ENCODE peak calls at places on chromosomes 11 and 22, in seven cellular contexts. One of them, this sample, is unnamed.
A peak's percentile ranks its signal among the peaks of the same experiment; 100 is the strongest.

GRCh38 chr11:494761-495536 is 12.1 kb downstream of the RNH1 start:
- DNase-seq in cardiac fibroblast: no peak
- DNase-seq in stimulated activated naive CD4-positive, alpha-beta T cell: no peak
- DNase-seq in ELR: no peak
- DNase-seq in right atrium auricular region: no peak
- DNase-seq in activated CD8-positive, alpha-beta memory T cell treated with anti-CD3 and anti-CD28 coated beads, Interleukin-2, amount 50 U/mL, for 48 hours: no peak
- DNase-seq in NAMALWA: no peak
- DNase-seq in this sample: no peak

GRCh38 chr11:3155691-3156258 is 9.3 kb downstream of the OSBPL5 start:
- DNase-seq in right atrium auricular region: no peak
- DNase-seq in activated CD8-positive, alpha-beta memory T cell treated with anti-CD3 and anti-CD28 coated beads, Interleukin-2, amount 50 U/mL, for 48 hours: no peak
- DNase-seq in ELR: no peak
- DNase-seq in stimulated activated naive CD4-positive, alpha-beta T cell: no peak
- DNase-seq in NAMALWA: no peak
- DNase-seq in cardiac fibroblast: peak; percentile 48
- DNase-seq in this sample: no peak

GRCh38 chr22:46031965-46032851 is 55.2 kb upstream of the WNT7B start:
- DNase-seq in activated CD8-positive, alpha-beta memory T cell treated with anti-CD3 and anti-CD28 coated beads, Interleukin-2, amount 50 U/mL, for 48 hours: peak; percentile 38
- DNase-seq in stimulated activated naive CD4-positive, alpha-beta T cell: no peak
- DNase-seq in right atrium auricular region: no peak
- DNase-seq in ELR: no peak
- DNase-seq in cardiac fibroblast: no peak
- DNase-seq in NAMALWA: no peak
- DNase-seq in this sample: no peak

GRCh38 chr22:47139790-47140119 is 377.3 kb downstream of the TBC1D22A start:
- DNase-seq in ELR: no peak
- DNase-seq in NAMALWA: no peak
- DNase-seq in activated CD8-positive, alpha-beta memory T cell treated with anti-CD3 and anti-CD28 coated beads, Interleukin-2, amount 50 U/mL, for 48 hours: no peak
- DNase-seq in cardiac fibroblast: no peak
- DNase-seq in stimulated activated naive CD4-positive, alpha-beta T cell: no peak
- DNase-seq in right atrium auricular region: no peak
- DNase-seq in this sample: no peak

GRCh38 chr22:23218867-23219251 is 38.5 kb downstream of the BCR start:
- DNase-seq in ELR: no peak
- DNase-seq in right atrium auricular region: no peak
- DNase-seq in cardiac fibroblast: peak; percentile 77
- DNase-seq in NAMALWA: peak; percentile 74
- DNase-seq in activated CD8-positive, alpha-beta memory T cell treated with anti-CD3 and anti-CD28 coated beads, Interleukin-2, amount 50 U/mL, for 48 hours: no peak
- DNase-seq in stimulated activated naive CD4-positive, alpha-beta T cell: no peak
- DNase-seq in this sample: peak; percentile 83

GRCh38 chr11:114168691-114169090 is 109.2 kb downstream of the ZBTB16 start:
- DNase-seq in activated CD8-positive, alpha-beta memory T cell treated with anti-CD3 and anti-CD28 coated beads, Interleukin-2, amount 50 U/mL, for 48 hours: no peak
- DNase-seq in stimulated activated naive CD4-positive, alpha-beta T cell: peak; percentile 25
- DNase-seq in right atrium auricular region: no peak
- DNase-seq in cardiac fibroblast: no peak
- DNase-seq in ELR: no peak
- DNase-seq in NAMALWA: peak; percentile 13
- DNase-seq in this sample: no peak

GRCh38 chr11:90252053-90252452 is 29.2 kb upstream of the CHORDC1 start:
- DNase-seq in cardiac fibroblast: no peak
- DNase-seq in activated CD8-positive, alpha-beta memory T cell treated with anti-CD3 and anti-CD28 coated beads, Interleukin-2, amount 50 U/mL, for 48 hours: no peak
- DNase-seq in NAMALWA: peak; percentile 8
- DNase-seq in right atrium auricular region: no peak
- DNase-seq in stimulated activated naive CD4-positive, alpha-beta T cell: no peak
- DNase-seq in ELR: no peak
- DNase-seq in this sample: no peak

GRCh38 chr11:133181066-133181465 is 351.2 kb downstream of the OPCML start:
- DNase-seq in right atrium auricular region: no peak
- DNase-seq in NAMALWA: no peak
- DNase-seq in ELR: no peak
- DNase-seq in activated CD8-positive, alpha-beta memory T cell treated with anti-CD3 and anti-CD28 coated beads, Interleukin-2, amount 50 U/mL, for 48 hours: no peak
- DNase-seq in stimulated activated naive CD4-positive, alpha-beta T cell: no peak
- DNase-seq in cardiac fibroblast: no peak
- DNase-seq in this sample: no peak

GRCh38 chr11:41273908-41274307 is 185.5 kb downstream of the LRRC4C start:
- DNase-seq in NAMALWA: no peak
- DNase-seq in cardiac fibroblast: no peak
- DNase-seq in stimulated activated naive CD4-positive, alpha-beta T cell: no peak
- DNase-seq in right atrium auricular region: no peak
- DNase-seq in ELR: no peak
- DNase-seq in activated CD8-positive, alpha-beta memory T cell treated with anti-CD3 and anti-CD28 coated beads, Interleukin-2, amount 50 U/mL, for 48 hours: no peak
- DNase-seq in this sample: no peak

GRCh38 chr22:38941488-38941987 is 15.9 kb upstream of the APOBEC3A start:
- DNase-seq in ELR: no peak
- DNase-seq in stimulated activated naive CD4-positive, alpha-beta T cell: no peak
- DNase-seq in activated CD8-positive, alpha-beta memory T cell treated with anti-CD3 and anti-CD28 coated beads, Interleukin-2, amount 50 U/mL, for 48 hours: peak; percentile 75
- DNase-seq in NAMALWA: no peak
- DNase-seq in right atrium auricular region: no peak
- DNase-seq in cardiac fibroblast: no peak
- DNase-seq in this sample: no peak

GRCh38 chr22:20418211-20418788 is 19.3 kb downstream of the SCARF2 start:
- DNase-seq in right atrium auricular region: peak; percentile 77
- DNase-seq in ELR: peak; percentile 90
- DNase-seq in activated CD8-positive, alpha-beta memory T cell treated with anti-CD3 and anti-CD28 coated beads, Interleukin-2, amount 50 U/mL, for 48 hours: peak; percentile 86
- DNase-seq in NAMALWA: peak; percentile 71
- DNase-seq in stimulated activated naive CD4-positive, alpha-beta T cell: peak; percentile 80
- DNase-seq in cardiac fibroblast: peak; percentile 92
- DNase-seq in this sample: peak; percentile 90

GRCh38 chr11:126647735-126648134 is 292.2 kb downstream of the ST3GAL4 start:
- DNase-seq in stimulated activated naive CD4-positive, alpha-beta T cell: no peak
- DNase-seq in activated CD8-positive, alpha-beta memory T cell treated with anti-CD3 and anti-CD28 coated beads, Interleukin-2, amount 50 U/mL, for 48 hours: no peak
- DNase-seq in NAMALWA: no peak
- DNase-seq in right atrium auricular region: no peak
- DNase-seq in cardiac fibroblast: peak; percentile 42
- DNase-seq in ELR: peak; percentile 91
- DNase-seq in this sample: peak; percentile 3

GRCh38 chr11:117218133-117218915 is 13.5 kb downstream of the PCSK7 start:
- DNase-seq in ELR: no peak
- DNase-seq in cardiac fibroblast: peak; percentile 91
- DNase-seq in right atrium auricular region: no peak
- DNase-seq in activated CD8-positive, alpha-beta memory T cell treated with anti-CD3 and anti-CD28 coated beads, Interleukin-2, amount 50 U/mL, for 48 hours: no peak
- DNase-seq in stimulated activated naive CD4-positive, alpha-beta T cell: no peak
- DNase-seq in NAMALWA: no peak
- DNase-seq in this sample: no peak

GRCh38 chr11:15993360-15993759 is 363.0 kb downstream of the SOX6 start:
- DNase-seq in activated CD8-positive, alpha-beta memory T cell treated with anti-CD3 and anti-CD28 coated beads, Interleukin-2, amount 50 U/mL, for 48 hours: no peak
- DNase-seq in right atrium auricular region: no peak
- DNase-seq in ELR: no peak
- DNase-seq in NAMALWA: no peak
- DNase-seq in cardiac fibroblast: no peak
- DNase-seq in stimulated activated naive CD4-positive, alpha-beta T cell: no peak
- DNase-seq in this sample: no peak

GRCh38 chr22:26835929-26836528 is 178.6 kb downstream of the MIAT start:
- DNase-seq in NAMALWA: peak; percentile 74
- DNase-seq in cardiac fibroblast: peak; percentile 55
- DNase-seq in stimulated activated naive CD4-positive, alpha-beta T cell: peak; percentile 20
- DNase-seq in right atrium auricular region: no peak
- DNase-seq in ELR: peak; percentile 55
- DNase-seq in activated CD8-positive, alpha-beta memory T cell treated with anti-CD3 and anti-CD28 coated beads, Interleukin-2, amount 50 U/mL, for 48 hours: peak; percentile 84
- DNase-seq in this sample: peak; percentile 34

GRCh38 chr11:134041349-134041748 is 27.5 kb upstream of the JAM3 start:
- DNase-seq in activated CD8-positive, alpha-beta memory T cell treated with anti-CD3 and anti-CD28 coated beads, Interleukin-2, amount 50 U/mL, for 48 hours: no peak
- DNase-seq in cardiac fibroblast: no peak
- DNase-seq in stimulated activated naive CD4-positive, alpha-beta T cell: no peak
- DNase-seq in right atrium auricular region: no peak
- DNase-seq in ELR: no peak
- DNase-seq in NAMALWA: no peak
- DNase-seq in this sample: no peak

GRCh38 chr22:40216041-40216756 is 38.5 kb downstream of the TNRC6B start:
- DNase-seq in activated CD8-positive, alpha-beta memory T cell treated with anti-CD3 and anti-CD28 coated beads, Interleukin-2, amount 50 U/mL, for 48 hours: peak; percentile 57
- DNase-seq in NAMALWA: peak; percentile 58
- DNase-seq in cardiac fibroblast: no peak
- DNase-seq in stimulated activated naive CD4-positive, alpha-beta T cell: peak; percentile 14
- DNase-seq in ELR: no peak
- DNase-seq in right atrium auricular region: no peak
- DNase-seq in this sample: no peak

GRCh38 chr22:34776827-34777226 is 289.1 kb upstream of the ISX start:
- DNase-seq in right atrium auricular region: no peak
- DNase-seq in NAMALWA: no peak
- DNase-seq in cardiac fibroblast: no peak
- DNase-seq in activated CD8-positive, alpha-beta memory T cell treated with anti-CD3 and anti-CD28 coated beads, Interleukin-2, amount 50 U/mL, for 48 hours: no peak
- DNase-seq in stimulated activated naive CD4-positive, alpha-beta T cell: no peak
- DNase-seq in ELR: no peak
- DNase-seq in this sample: no peak

GRCh38 chr22:46293591-46294260 is 2.9 kb upstream of the GTSE1 start:
- DNase-seq in NAMALWA: no peak
- DNase-seq in activated CD8-positive, alpha-beta memory T cell treated with anti-CD3 and anti-CD28 coated beads, Interleukin-2, amount 50 U/mL, for 48 hours: no peak
- DNase-seq in stimulated activated naive CD4-positive, alpha-beta T cell: no peak
- DNase-seq in ELR: peak; percentile 61
- DNase-seq in cardiac fibroblast: no peak
- DNase-seq in right atrium auricular region: no peak
- DNase-seq in this sample: peak; percentile 24

GRCh38 chr11:43359432-43359818 is 705 bp downstream of the TTC17 start:
- DNase-seq in activated CD8-positive, alpha-beta memory T cell treated with anti-CD3 and anti-CD28 coated beads, Interleukin-2, amount 50 U/mL, for 48 hours: no peak
- DNase-seq in right atrium auricular region: no peak
- DNase-seq in NAMALWA: peak; percentile 81
- DNase-seq in ELR: peak; percentile 47
- DNase-seq in cardiac fibroblast: peak; percentile 40
- DNase-seq in stimulated activated naive CD4-positive, alpha-beta T cell: no peak
- DNase-seq in this sample: peak; percentile 57

GRCh38 chr11:109112748-109113378 is 309.1 kb upstream of the C11orf87 start:
- DNase-seq in right atrium auricular region: no peak
- DNase-seq in cardiac fibroblast: no peak
- DNase-seq in ELR: peak; percentile 6
- DNase-seq in NAMALWA: no peak
- DNase-seq in activated CD8-positive, alpha-beta memory T cell treated with anti-CD3 and anti-CD28 coated beads, Interleukin-2, amount 50 U/mL, for 48 hours: no peak
- DNase-seq in stimulated activated naive CD4-positive, alpha-beta T cell: no peak
- DNase-seq in this sample: no peak

GRCh38 chr22:18997306-18997924 is 61.3 kb upstream of the PRODH start:
- DNase-seq in NAMALWA: no peak
- DNase-seq in stimulated activated naive CD4-positive, alpha-beta T cell: no peak
- DNase-seq in cardiac fibroblast: no peak
- DNase-seq in ELR: no peak
- DNase-seq in activated CD8-positive, alpha-beta memory T cell treated with anti-CD3 and anti-CD28 coated beads, Interleukin-2, amount 50 U/mL, for 48 hours: no peak
- DNase-seq in right atrium auricular region: no peak
- DNase-seq in this sample: no peak

GRCh38 chr22:24141586-24141985 is 39.7 kb upstream of the SUSD2 start:
- DNase-seq in cardiac fibroblast: no peak
- DNase-seq in NAMALWA: no peak
- DNase-seq in stimulated activated naive CD4-positive, alpha-beta T cell: no peak
- DNase-seq in ELR: peak; percentile 68
- DNase-seq in activated CD8-positive, alpha-beta memory T cell treated with anti-CD3 and anti-CD28 coated beads, Interleukin-2, amount 50 U/mL, for 48 hours: peak; percentile 59
- DNase-seq in right atrium auricular region: no peak
- DNase-seq in this sample: peak; percentile 43

GRCh38 chr22:28799125-28799833 is 1.1 kb downstream of the XBP1 start:
- DNase-seq in stimulated activated naive CD4-positive, alpha-beta T cell: peak; percentile 33
- DNase-seq in activated CD8-positive, alpha-beta memory T cell treated with anti-CD3 and anti-CD28 coated beads, Interleukin-2, amount 50 U/mL, for 48 hours: peak; percentile 65
- DNase-seq in NAMALWA: peak; percentile 61
- DNase-seq in ELR: peak; percentile 93
- DNase-seq in cardiac fibroblast: peak; percentile 92
- DNase-seq in right atrium auricular region: peak; percentile 89
- DNase-seq in this sample: peak; percentile 99

GRCh38 chr11:118819687-118820086 is 28.7 kb upstream of the DDX6 start:
- DNase-seq in stimulated activated naive CD4-positive, alpha-beta T cell: no peak
- DNase-seq in NAMALWA: peak; percentile 39
- DNase-seq in activated CD8-positive, alpha-beta memory T cell treated with anti-CD3 and anti-CD28 coated beads, Interleukin-2, amount 50 U/mL, for 48 hours: no peak
- DNase-seq in cardiac fibroblast: no peak
- DNase-seq in ELR: no peak
- DNase-seq in right atrium auricular region: no peak
- DNase-seq in this sample: no peak

GRCh38 chr11:25159341-25159740 is 662.5 kb downstream of the LUZP2 start:
- DNase-seq in activated CD8-positive, alpha-beta memory T cell treated with anti-CD3 and anti-CD28 coated beads, Interleukin-2, amount 50 U/mL, for 48 hours: no peak
- DNase-seq in stimulated activated naive CD4-positive, alpha-beta T cell: no peak
- DNase-seq in cardiac fibroblast: peak; percentile 3
- DNase-seq in ELR: peak; percentile 47
- DNase-seq in NAMALWA: no peak
- DNase-seq in right atrium auricular region: no peak
- DNase-seq in this sample: no peak

GRCh38 chr22:48780597-48781277 is 1046.9 kb downstream of the BRD1 start:
- DNase-seq in activated CD8-positive, alpha-beta memory T cell treated with anti-CD3 and anti-CD28 coated beads, Interleukin-2, amount 50 U/mL, for 48 hours: no peak
- DNase-seq in NAMALWA: no peak
- DNase-seq in ELR: no peak
- DNase-seq in cardiac fibroblast: no peak
- DNase-seq in right atrium auricular region: peak; percentile 26
- DNase-seq in stimulated activated naive CD4-positive, alpha-beta T cell: no peak
- DNase-seq in this sample: no peak

This sample was measured in mesenchymal stem cell.